ENCODE peak calls at places on chromosome 19, in four cellular contexts. B is PC-9, M is PC-3, I is SK-N-SH. O is an unnamed sample.

GRCh38 chr19:5867201-5868136 is 2.9 kb downstream of the FUT5 start:
- DNase-seq in B (no peak), M (no peak), I (no peak), O (no peak)

GRCh38 chr19:2805261-2805900 is 14.3 kb upstream of the ZNF554 start:
- DNase-seq in B (no peak), M (no peak), I (no peak), O (no peak)

GRCh38 chr19:56295531-56296455 is 18.8 kb downstream of the ZSCAN5A start:
- DNase-seq in B (no peak), M (no peak), I (no peak), O (no peak)

GRCh38 chr19:32744555-32745325 is 25.2 kb downstream of the TDRD12 start:
- DNase-seq in B (no peak), M (no peak), I (no peak), O (no peak)

GRCh38 chr19:36215276-36216171 is 618 bp downstream of the ZNF146 start:
- DNase-seq in B (no peak), M (peak; percentile 3), I (peak; percentile 36), O (no peak)

GRCh38 chr19:10544753-10545251 is 1.1 kb downstream of the ATG4D start:
- DNase-seq in B (no peak), M (no peak), I (peak; percentile 33), O (no peak)

GRCh38 chr19:34838753-34839431 is 65.9 kb upstream of the ZNF599 start:
- DNase-seq in B (no peak), M (no peak), I (no peak), O (no peak)

GRCh38 chr19:2391118-2391725 is 31.2 kb downstream of the TMPRSS9 start:
- DNase-seq in B (no peak), M (peak; percentile 69), I (peak; percentile 72), O (peak; percentile 88)

GRCh38 chr19:18340990-18341868 is 831 bp downstream of the PGPEP1 start:
- DNase-seq in B (peak; percentile 49), M (peak; percentile 51), I (peak; percentile 70), O (peak; percentile 66)

GRCh38 chr19:28966737-28967401 is 246.1 kb downstream of the UQCRFS1 start:
- DNase-seq in B (no peak), M (no peak), I (no peak), O (no peak)

DNA sequence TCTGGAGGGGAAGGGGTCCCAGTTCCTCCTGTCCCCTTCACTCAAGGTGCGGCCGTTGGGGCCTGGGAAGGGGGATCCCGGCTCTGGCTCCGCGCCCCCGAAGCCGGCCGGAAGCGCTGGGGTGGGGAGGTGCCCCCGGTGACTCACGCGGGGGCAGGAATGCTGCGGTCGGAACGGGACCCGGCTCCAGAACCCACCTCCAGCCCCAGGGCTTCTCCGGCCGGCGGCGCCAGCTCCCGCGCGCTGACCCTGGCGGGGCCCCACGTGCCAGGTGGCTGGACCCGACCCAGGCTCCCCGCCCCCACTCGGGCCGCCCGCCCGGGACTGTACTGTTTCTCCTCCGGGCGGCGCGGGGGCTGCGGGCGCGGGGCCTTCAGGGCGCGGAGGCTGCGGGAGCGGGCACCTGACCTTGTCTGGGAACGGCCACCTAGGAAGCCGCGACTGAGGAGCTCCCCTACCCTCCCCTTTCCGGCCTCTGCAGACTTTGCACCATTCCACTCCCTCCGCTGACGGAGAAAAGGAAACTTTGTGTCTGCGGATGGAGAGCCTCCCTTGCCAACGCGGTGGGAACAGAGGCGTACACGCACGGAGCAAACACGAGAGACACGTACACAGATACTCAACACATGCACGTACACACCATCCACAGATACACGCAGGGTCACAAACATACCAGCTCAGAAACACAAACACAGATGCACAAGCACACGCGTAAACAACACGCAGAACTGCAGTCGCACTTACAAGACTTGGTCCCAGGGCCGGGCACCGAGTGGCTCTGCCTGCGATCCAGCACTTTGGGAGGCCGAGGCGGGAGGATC is 7.2 kb downstream of the AXL start:
- DNase-seq in B (peak; percentile 97), M (peak; percentile 89), I (peak; percentile 56), O (no peak)
- H3K4me1 ChIP-seq in B (peaks cover 52% of the 10 kb centered on the region), M (peaks cover 49% of the 10 kb centered on the region), I (peaks cover 27% of the 10 kb centered on the region), O (no peaks in the 10 kb centered on the region)

DNA sequence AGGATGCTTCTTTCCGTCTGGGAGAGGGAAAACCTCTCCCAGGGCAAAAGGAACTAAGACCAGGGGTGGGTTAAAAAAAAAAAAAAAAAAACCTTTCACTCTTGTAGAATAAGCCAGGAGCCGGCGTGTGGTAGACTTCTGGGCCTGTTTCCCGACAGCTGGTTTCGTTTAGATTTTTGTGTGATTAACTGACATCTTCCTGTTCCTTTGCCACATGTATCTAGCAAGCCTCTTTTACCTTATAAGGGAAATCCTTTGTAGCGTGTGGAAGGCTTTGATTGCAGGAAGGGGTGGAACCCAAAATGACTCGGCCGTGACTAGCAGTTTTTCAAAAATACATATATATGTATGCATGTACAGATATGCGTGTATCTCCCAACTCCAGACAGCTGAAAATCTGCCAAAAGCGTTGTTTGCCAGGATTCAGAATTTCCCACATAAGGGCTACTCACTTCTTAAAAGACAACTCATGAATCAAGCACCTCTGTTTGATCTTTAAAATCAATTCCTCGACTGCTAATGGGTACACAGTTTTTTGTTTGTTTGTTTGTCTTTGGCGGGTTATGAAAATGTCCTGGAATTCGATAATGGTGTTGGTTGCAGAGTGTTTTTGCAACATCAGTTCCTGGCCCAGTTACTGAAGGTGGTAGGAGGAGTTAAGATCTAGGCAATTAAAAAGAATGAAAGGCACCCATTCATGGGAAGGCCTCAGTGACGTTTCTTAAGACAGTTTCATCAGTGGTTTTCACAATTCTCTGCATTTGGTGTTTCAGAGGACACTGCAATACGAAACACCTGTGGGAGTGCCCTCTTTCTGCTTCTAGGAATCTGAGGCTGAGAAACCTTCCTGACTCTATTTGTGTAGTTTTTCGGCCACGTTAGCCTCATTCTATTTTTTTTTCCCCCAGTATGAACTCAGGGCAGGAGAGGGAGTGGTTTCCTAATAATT is 2.7 kb downstream of the TPM4 start:
- DNase-seq in B (peak; percentile 64), M (peak; percentile 99), I (peak; percentile 68), O (peak; percentile 96)
- H3F3A ChIP-seq in B (peaks cover 85% of the 10 kb centered on the region), M (peaks cover 9% of the 10 kb centered on the region), I (peaks cover 51% of the 10 kb centered on the region), O (peaks cover 50% of the 10 kb centered on the region)

GRCh38 chr19:58000677-58001076 is 1.9 kb downstream of the ZNF606 start:
- DNase-seq in B (no peak), M (no peak), I (no peak), O (no peak)
- H3K9me3 ChIP-seq in B (peaks cover 54% of the 10 kb centered on the region), M (peaks cover 83% of the 10 kb centered on the region), I (peaks cover 14% of the 10 kb centered on the region), O (no peaks in the 10 kb centered on the region)

GRCh38 chr19:42422576-42423461 is 4.4 kb downstream of the LIPE start:
- DNase-seq in B (no peak), M (no peak), I (peak; percentile 85), O (peak; percentile 51)

GRCh38 chr19:42426643-42427042 is 545 bp downstream of the LIPE start:
- DNase-seq in B (no peak), M (no peak), I (no peak), O (no peak)

GRCh38 chr19:42424345-42424707 is 2.9 kb downstream of the LIPE start:
- DNase-seq in B (no peak), M (no peak), I (no peak), O (no peak)

GRCh38 chr19:42423462-42424344 is 3.5 kb downstream of the LIPE start:
- DNase-seq in B (peak; percentile 87), M (peak; percentile 81), I (peak; percentile 98), O (peak; percentile 97)

DNA sequence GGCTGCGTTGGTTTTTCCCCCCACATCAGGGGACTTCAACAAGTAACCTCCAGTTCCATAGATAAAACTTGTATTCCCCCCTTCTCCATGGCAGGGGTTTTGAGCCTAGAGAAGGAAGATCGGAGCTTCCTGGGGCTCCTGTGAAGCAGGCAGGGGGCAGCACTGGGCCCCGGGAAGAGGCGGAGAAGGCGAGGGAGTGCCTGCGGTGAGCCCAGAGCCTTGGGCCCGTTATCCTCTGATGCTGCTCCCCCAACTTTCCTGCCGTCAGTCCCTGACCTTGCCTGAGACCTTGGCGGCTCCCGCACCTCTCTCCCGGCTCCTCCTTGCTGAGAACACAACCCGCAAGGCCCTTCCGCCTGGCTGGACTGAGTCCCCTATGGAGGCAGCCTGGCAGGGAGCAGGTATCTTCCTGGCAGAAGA is 2.5 kb downstream of the LIPE start:
- DNase-seq in B (no peak), M (no peak), I (peak; percentile 25), O (no peak)
- H3K4me1 ChIP-seq in B (peaks cover 22% of the 10 kb centered on the region), M (peaks cover 25% of the 10 kb centered on the region), I (no peaks in the 10 kb centered on the region), O (peaks cover 15% of the 10 kb centered on the region)

DNA sequence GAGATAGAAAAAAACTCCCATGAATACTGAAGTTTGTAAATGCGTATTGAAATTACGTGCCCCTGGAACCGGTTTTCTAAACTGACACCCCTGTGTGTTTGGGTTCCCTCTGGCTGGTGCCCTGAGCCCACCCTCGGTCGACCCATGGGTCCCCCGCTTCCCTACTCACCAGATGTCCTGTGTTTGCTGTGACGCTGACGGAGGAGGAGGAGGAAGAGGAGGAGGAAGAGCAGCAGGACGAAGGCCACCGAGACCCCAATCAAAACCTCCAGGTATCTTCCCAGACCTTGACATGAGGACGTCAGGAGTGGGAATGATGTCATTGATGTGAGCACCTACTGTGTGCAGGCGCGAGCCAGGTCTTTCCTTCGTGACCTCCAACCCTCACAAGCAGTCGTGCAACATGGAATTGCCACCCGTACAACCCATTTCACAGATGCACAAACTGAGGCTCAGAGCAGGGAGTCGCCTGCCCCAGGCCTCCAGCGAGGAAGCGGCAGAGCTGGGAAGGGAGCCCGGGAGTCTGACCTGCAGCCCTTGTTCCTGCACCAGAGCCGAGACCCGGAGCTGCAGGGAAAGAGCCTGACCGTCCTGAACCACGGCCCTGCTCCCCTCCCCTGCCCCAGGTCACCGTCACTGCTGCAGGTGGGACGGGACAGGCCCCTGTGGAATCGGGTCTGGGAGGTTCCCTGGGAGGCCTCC is 3.7 kb downstream of the LILRB3 start:
- DNase-seq in B (no peak), M (no peak), I (no peak), O (no peak)
- H3F3A ChIP-seq in B (peaks cover 5% of the 10 kb centered on the region), M (no peaks in the 10 kb centered on the region), I (no peaks in the 10 kb centered on the region), O (no peaks in the 10 kb centered on the region)

DNA sequence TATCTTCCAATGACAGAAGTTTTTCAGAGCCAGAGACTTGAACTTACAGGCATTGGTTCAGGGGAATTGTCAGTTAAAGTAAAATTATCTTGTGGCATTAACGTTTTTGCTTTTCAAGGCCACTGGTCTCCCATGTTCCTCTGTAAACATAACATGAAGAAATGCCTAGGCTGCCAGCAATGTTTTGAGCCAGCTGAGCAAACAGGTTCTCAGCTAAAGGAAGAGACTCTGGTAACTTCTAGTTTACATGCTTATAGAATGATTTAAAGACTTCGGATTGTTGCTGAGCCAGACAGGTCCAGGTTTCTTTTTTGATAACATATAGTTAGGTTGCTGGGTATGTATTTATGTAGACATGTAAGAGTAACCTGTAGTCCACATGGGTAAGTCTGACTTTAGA is 35.7 kb downstream of the ZNF493 start:
- DNase-seq in B (no peak), M (no peak), I (no peak), O (no peak)
- H3K9me3 ChIP-seq in B (peaks cover 14% of the 10 kb centered on the region), M (peaks cover 55% of the 10 kb centered on the region), I (peaks cover 9% of the 10 kb centered on the region), O (no peaks in the 10 kb centered on the region)

O was measured in MM.1S.